ENCODE peak calls at places on chromosomes 16 and 17, in four cellular contexts. One of them, this sample, is unnamed.

GRCh38 chr16:70796301-70796700 is 4.7 kb downstream of the VAC14 start:
- DNase-seq in sciatic nerve: no peak
- DNase-seq in upper lobe of right lung: no peak
- DNase-seq in activated naive CD8-positive, alpha-beta T cell treated with anti-CD3 and anti-CD28 coated beads, Interleukin-2, amount 50 U/mL, for 24 hours: no peak
- DNase-seq in this sample: no peak

GRCh38 chr17:9928601-9929341 is 23.7 kb upstream of the RCVRN start:
- DNase-seq in sciatic nerve: no peak
- DNase-seq in upper lobe of right lung: no peak
- DNase-seq in activated naive CD8-positive, alpha-beta T cell treated with anti-CD3 and anti-CD28 coated beads, Interleukin-2, amount 50 U/mL, for 24 hours: no peak
- DNase-seq in this sample: peak; percentile 62

GRCh38 chr17:4625181-4625601 is 16.3 kb downstream of the ALOX15 start:
- DNase-seq in sciatic nerve: no peak
- DNase-seq in upper lobe of right lung: peak; percentile 6
- DNase-seq in activated naive CD8-positive, alpha-beta T cell treated with anti-CD3 and anti-CD28 coated beads, Interleukin-2, amount 50 U/mL, for 24 hours: no peak
- DNase-seq in this sample: no peak

GRCh38 chr16:88865742-88866141 is 718 bp downstream of the PABPN1L start:
- DNase-seq in sciatic nerve: no peak
- DNase-seq in upper lobe of right lung: no peak
- DNase-seq in activated naive CD8-positive, alpha-beta T cell treated with anti-CD3 and anti-CD28 coated beads, Interleukin-2, amount 50 U/mL, for 24 hours: no peak
- DNase-seq in this sample: no peak

GRCh38 chr16:63527404-63527803 is 1491.2 kb upstream of the CDH8 start:
- DNase-seq in sciatic nerve: no peak
- DNase-seq in upper lobe of right lung: no peak
- DNase-seq in activated naive CD8-positive, alpha-beta T cell treated with anti-CD3 and anti-CD28 coated beads, Interleukin-2, amount 50 U/mL, for 24 hours: no peak
- DNase-seq in this sample: no peak

GRCh38 chr17:12974319-12974661 is 43.5 kb downstream of the ELAC2 start:
- DNase-seq in sciatic nerve: no peak
- DNase-seq in upper lobe of right lung: no peak
- DNase-seq in activated naive CD8-positive, alpha-beta T cell treated with anti-CD3 and anti-CD28 coated beads, Interleukin-2, amount 50 U/mL, for 24 hours: no peak
- DNase-seq in this sample: no peak

GRCh38 chr16:85626191-85626951 is 13.2 kb downstream of the GSE1 start:
- DNase-seq in sciatic nerve: no peak
- DNase-seq in upper lobe of right lung: no peak
- DNase-seq in activated naive CD8-positive, alpha-beta T cell treated with anti-CD3 and anti-CD28 coated beads, Interleukin-2, amount 50 U/mL, for 24 hours: no peak
- DNase-seq in this sample: peak; percentile 46

GRCh38 chr17:57033296-57033695 is 51.8 kb upstream of the AKAP1 start:
- DNase-seq in sciatic nerve: no peak
- DNase-seq in upper lobe of right lung: no peak
- DNase-seq in activated naive CD8-positive, alpha-beta T cell treated with anti-CD3 and anti-CD28 coated beads, Interleukin-2, amount 50 U/mL, for 24 hours: no peak
- DNase-seq in this sample: peak; percentile 96

GRCh38 chr16:2295056-2295798 is 27.3 kb upstream of the RNPS1 start:
- DNase-seq in sciatic nerve: no peak
- DNase-seq in upper lobe of right lung: no peak
- DNase-seq in activated naive CD8-positive, alpha-beta T cell treated with anti-CD3 and anti-CD28 coated beads, Interleukin-2, amount 50 U/mL, for 24 hours: no peak
- DNase-seq in this sample: no peak

GRCh38 chr17:65698381-65699061 is 137.1 kb upstream of the AXIN2 start:
- DNase-seq in sciatic nerve: no peak
- DNase-seq in upper lobe of right lung: no peak
- DNase-seq in activated naive CD8-positive, alpha-beta T cell treated with anti-CD3 and anti-CD28 coated beads, Interleukin-2, amount 50 U/mL, for 24 hours: no peak
- DNase-seq in this sample: no peak

GRCh38 chr17:71084219-71084618 is 914.9 kb downstream of the KCNJ2 start:
- DNase-seq in sciatic nerve: no peak
- DNase-seq in upper lobe of right lung: no peak
- DNase-seq in activated naive CD8-positive, alpha-beta T cell treated with anti-CD3 and anti-CD28 coated beads, Interleukin-2, amount 50 U/mL, for 24 hours: peak; percentile 3
- DNase-seq in this sample: peak; percentile 13

GRCh38 chr16:21301895-21302291 is 23.8 kb upstream of the CRYM start:
- DNase-seq in sciatic nerve: no peak
- DNase-seq in upper lobe of right lung: no peak
- DNase-seq in activated naive CD8-positive, alpha-beta T cell treated with anti-CD3 and anti-CD28 coated beads, Interleukin-2, amount 50 U/mL, for 24 hours: no peak
- DNase-seq in this sample: no peak

GRCh38 chr17:78879679-78880186 is 23.3 kb downstream of the CEP295NL start:
- DNase-seq in sciatic nerve: peak; percentile 91
- DNase-seq in upper lobe of right lung: peak; percentile 76
- DNase-seq in activated naive CD8-positive, alpha-beta T cell treated with anti-CD3 and anti-CD28 coated beads, Interleukin-2, amount 50 U/mL, for 24 hours: peak; percentile 36
- DNase-seq in this sample: no peak

GRCh38 chr17:28042721-28043291 is 329 bp downstream of the NLK start:
- DNase-seq in sciatic nerve: no peak
- DNase-seq in upper lobe of right lung: no peak
- DNase-seq in activated naive CD8-positive, alpha-beta T cell treated with anti-CD3 and anti-CD28 coated beads, Interleukin-2, amount 50 U/mL, for 24 hours: no peak
- DNase-seq in this sample: no peak

GRCh38 chr17:78498848-78499247 is 78.3 kb downstream of the DNAH17 start:
- DNase-seq in sciatic nerve: no peak
- DNase-seq in upper lobe of right lung: peak; percentile 48
- DNase-seq in activated naive CD8-positive, alpha-beta T cell treated with anti-CD3 and anti-CD28 coated beads, Interleukin-2, amount 50 U/mL, for 24 hours: no peak
- DNase-seq in this sample: no peak

GRCh38 chr17:1597861-1598342 is 30.7 kb downstream of the SLC43A2 start:
- DNase-seq in sciatic nerve: no peak
- DNase-seq in upper lobe of right lung: no peak
- DNase-seq in activated naive CD8-positive, alpha-beta T cell treated with anti-CD3 and anti-CD28 coated beads, Interleukin-2, amount 50 U/mL, for 24 hours: no peak
- DNase-seq in this sample: no peak

GRCh38 chr16:5075637-5076036 is 4.0 kb downstream of the ALG1 start:
- DNase-seq in sciatic nerve: no peak
- DNase-seq in upper lobe of right lung: no peak
- DNase-seq in activated naive CD8-positive, alpha-beta T cell treated with anti-CD3 and anti-CD28 coated beads, Interleukin-2, amount 50 U/mL, for 24 hours: no peak
- DNase-seq in this sample: no peak

GRCh38 chr16:46629331-46629843 is 8.2 kb upstream of the SHCBP1 start:
- DNase-seq in sciatic nerve: no peak
- DNase-seq in upper lobe of right lung: no peak
- DNase-seq in activated naive CD8-positive, alpha-beta T cell treated with anti-CD3 and anti-CD28 coated beads, Interleukin-2, amount 50 U/mL, for 24 hours: no peak
- DNase-seq in this sample: no peak

GRCh38 chr17:43958953-43959352 is 5.2 kb upstream of the PYY start:
- DNase-seq in sciatic nerve: no peak
- DNase-seq in upper lobe of right lung: no peak
- DNase-seq in activated naive CD8-positive, alpha-beta T cell treated with anti-CD3 and anti-CD28 coated beads, Interleukin-2, amount 50 U/mL, for 24 hours: no peak
- DNase-seq in this sample: no peak

GRCh38 chr16:1706386-1707192 is 594 bp downstream of the MAPK8IP3 start:
- DNase-seq in sciatic nerve: no peak
- DNase-seq in upper lobe of right lung: peak; percentile 75
- DNase-seq in activated naive CD8-positive, alpha-beta T cell treated with anti-CD3 and anti-CD28 coated beads, Interleukin-2, amount 50 U/mL, for 24 hours: peak; percentile 36
- DNase-seq in this sample: no peak

GRCh38 chr17:32161506-32162365 is 19.4 kb downstream of the RHOT1 start:
- DNase-seq in sciatic nerve: no peak
- DNase-seq in upper lobe of right lung: no peak
- DNase-seq in activated naive CD8-positive, alpha-beta T cell treated with anti-CD3 and anti-CD28 coated beads, Interleukin-2, amount 50 U/mL, for 24 hours: no peak
- DNase-seq in this sample: no peak

GRCh38 chr17:3529817-3530741 is 27.5 kb downstream of the TRPV3 start:
- DNase-seq in sciatic nerve: peak; percentile 79
- DNase-seq in upper lobe of right lung: peak; percentile 72
- DNase-seq in activated naive CD8-positive, alpha-beta T cell treated with anti-CD3 and anti-CD28 coated beads, Interleukin-2, amount 50 U/mL, for 24 hours: no peak
- DNase-seq in this sample: no peak

GRCh38 chr17:13283606-13284005 is 265.8 kb upstream of the ELAC2 start:
- DNase-seq in sciatic nerve: no peak
- DNase-seq in upper lobe of right lung: no peak
- DNase-seq in activated naive CD8-positive, alpha-beta T cell treated with anti-CD3 and anti-CD28 coated beads, Interleukin-2, amount 50 U/mL, for 24 hours: no peak
- DNase-seq in this sample: no peak

GRCh38 chr17:72878975-72879660 is 213.4 kb downstream of the SLC39A11 start:
- DNase-seq in sciatic nerve: no peak
- DNase-seq in upper lobe of right lung: no peak
- DNase-seq in activated naive CD8-positive, alpha-beta T cell treated with anti-CD3 and anti-CD28 coated beads, Interleukin-2, amount 50 U/mL, for 24 hours: no peak
- DNase-seq in this sample: no peak

GRCh38 chr17:29914819-29915537 is 15.1 kb downstream of the SSH2 start:
- DNase-seq in sciatic nerve: no peak
- DNase-seq in upper lobe of right lung: no peak
- DNase-seq in activated naive CD8-positive, alpha-beta T cell treated with anti-CD3 and anti-CD28 coated beads, Interleukin-2, amount 50 U/mL, for 24 hours: no peak
- DNase-seq in this sample: no peak